ENCODE peak calls at places on chromosomes 16 and 17, in nine cellular contexts. One of them, this sample, is unnamed.

GRCh38 chr16:65032397-65032796 is 89.5 kb downstream of the CDH11 start:
- DNase-seq in fibroblast of lung: peak; percentile 60
- DNase-seq in BE2C: no peak
- DNase-seq in prostate gland: no peak
- DNase-seq in sigmoid colon: no peak
- DNase-seq in body of pancreas: no peak
- DNase-seq in endodermal cell: no peak
- DNase-seq in breast epithelium: no peak
- DNase-seq in heart left ventricle: no peak
- DNase-seq in this sample: no peak

GRCh38 chr17:57255182-57255775 is 1.0 kb upstream of the MSI2 start:
- DNase-seq in sigmoid colon: no peak
- DNase-seq in prostate gland: no peak
- DNase-seq in endodermal cell: no peak
- DNase-seq in breast epithelium: no peak
- DNase-seq in heart left ventricle: no peak
- DNase-seq in fibroblast of lung: no peak
- DNase-seq in body of pancreas: no peak
- DNase-seq in BE2C: no peak
- DNase-seq in this sample: no peak

GRCh38 chr17:27403480-27404005 is 52.7 kb upstream of the KSR1 start:
- DNase-seq in breast epithelium: no peak
- DNase-seq in sigmoid colon: no peak
- DNase-seq in heart left ventricle: no peak
- DNase-seq in fibroblast of lung: no peak
- DNase-seq in body of pancreas: no peak
- DNase-seq in prostate gland: no peak
- DNase-seq in endodermal cell: no peak
- DNase-seq in BE2C: no peak
- DNase-seq in this sample: peak; percentile 17

GRCh38 chr17:2357931-2358434 is 20.7 kb downstream of the SGSM2 start:
- DNase-seq in heart left ventricle: no peak
- DNase-seq in prostate gland: no peak
- DNase-seq in endodermal cell: no peak
- DNase-seq in sigmoid colon: no peak
- DNase-seq in fibroblast of lung: no peak
- DNase-seq in body of pancreas: no peak
- DNase-seq in BE2C: no peak
- DNase-seq in breast epithelium: no peak
- DNase-seq in this sample: no peak

GRCh38 chr17:7440823-7441174 is 1.5 kb downstream of the FGF11 start:
- DNase-seq in BE2C: peak; percentile 56
- DNase-seq in endodermal cell: peak; percentile 89
- DNase-seq in body of pancreas: no peak
- DNase-seq in sigmoid colon: no peak
- DNase-seq in heart left ventricle: peak; percentile 69
- DNase-seq in breast epithelium: no peak
- DNase-seq in fibroblast of lung: peak; percentile 57
- DNase-seq in prostate gland: no peak
- DNase-seq in this sample: peak; percentile 26

GRCh38 chr16:477287-477686 is 50.2 kb upstream of the CAPN15 start:
- DNase-seq in body of pancreas: no peak
- DNase-seq in fibroblast of lung: no peak
- DNase-seq in endodermal cell: no peak
- DNase-seq in prostate gland: no peak
- DNase-seq in sigmoid colon: no peak
- DNase-seq in heart left ventricle: no peak
- DNase-seq in BE2C: no peak
- DNase-seq in breast epithelium: no peak
- DNase-seq in this sample: no peak

GRCh38 chr17:66507982-66508760 is 205.8 kb downstream of the PRKCA start:
- DNase-seq in breast epithelium: no peak
- DNase-seq in prostate gland: no peak
- DNase-seq in endodermal cell: no peak
- DNase-seq in BE2C: no peak
- DNase-seq in fibroblast of lung: peak; percentile 40
- DNase-seq in body of pancreas: no peak
- DNase-seq in sigmoid colon: no peak
- DNase-seq in heart left ventricle: no peak
- DNase-seq in this sample: no peak

GRCh38 chr16:10280262-10281170 is 98.3 kb upstream of the GRIN2A start:
- DNase-seq in BE2C: no peak
- DNase-seq in heart left ventricle: no peak
- DNase-seq in breast epithelium: no peak
- DNase-seq in prostate gland: no peak
- DNase-seq in fibroblast of lung: no peak
- DNase-seq in endodermal cell: no peak
- DNase-seq in body of pancreas: no peak
- DNase-seq in sigmoid colon: no peak
- DNase-seq in this sample: no peak

GRCh38 chr17:68794636-68795503 is 160.3 kb downstream of the ABCA8 start:
- DNase-seq in endodermal cell: no peak
- DNase-seq in sigmoid colon: no peak
- DNase-seq in body of pancreas: no peak
- DNase-seq in fibroblast of lung: peak; percentile 24
- DNase-seq in prostate gland: no peak
- DNase-seq in BE2C: no peak
- DNase-seq in breast epithelium: no peak
- DNase-seq in heart left ventricle: peak; percentile 74
- DNase-seq in this sample: no peak

GRCh38 chr17:1011760-1012735 is 15.1 kb downstream of the TIMM22 start:
- DNase-seq in body of pancreas: no peak
- DNase-seq in breast epithelium: no peak
- DNase-seq in heart left ventricle: no peak
- DNase-seq in BE2C: no peak
- DNase-seq in fibroblast of lung: no peak
- DNase-seq in sigmoid colon: no peak
- DNase-seq in prostate gland: no peak
- DNase-seq in endodermal cell: no peak
- DNase-seq in this sample: no peak

GRCh38 chr16:2869502-2870064 is 11.6 kb upstream of the PRSS22 start:
- DNase-seq in breast epithelium: no peak
- DNase-seq in fibroblast of lung: no peak
- DNase-seq in BE2C: no peak
- DNase-seq in heart left ventricle: no peak
- DNase-seq in prostate gland: no peak
- DNase-seq in endodermal cell: no peak
- DNase-seq in body of pancreas: no peak
- DNase-seq in sigmoid colon: no peak
- DNase-seq in this sample: no peak

GRCh38 chr17:1180958-1181768 is 1.4 kb upstream of the ABR start:
- DNase-seq in sigmoid colon: no peak
- DNase-seq in breast epithelium: no peak
- DNase-seq in heart left ventricle: no peak
- DNase-seq in prostate gland: no peak
- DNase-seq in fibroblast of lung: no peak
- DNase-seq in body of pancreas: no peak
- DNase-seq in BE2C: no peak
- DNase-seq in endodermal cell: peak; percentile 91
- DNase-seq in this sample: no peak

GRCh38 chr16:15510992-15511391 is 76.6 kb downstream of the BMERB1 start:
- DNase-seq in endodermal cell: no peak
- DNase-seq in sigmoid colon: no peak
- DNase-seq in body of pancreas: no peak
- DNase-seq in BE2C: no peak
- DNase-seq in heart left ventricle: no peak
- DNase-seq in breast epithelium: no peak
- DNase-seq in prostate gland: no peak
- DNase-seq in fibroblast of lung: no peak
- DNase-seq in this sample: no peak

GRCh38 chr16:85258616-85259015 is 146.3 kb upstream of the CIBAR2 start:
- DNase-seq in prostate gland: no peak
- DNase-seq in BE2C: no peak
- DNase-seq in heart left ventricle: no peak
- DNase-seq in body of pancreas: no peak
- DNase-seq in endodermal cell: no peak
- DNase-seq in fibroblast of lung: no peak
- DNase-seq in breast epithelium: no peak
- DNase-seq in sigmoid colon: no peak
- DNase-seq in this sample: no peak

GRCh38 chr17:1060991-1061390 is 64.1 kb downstream of the TIMM22 start:
- DNase-seq in fibroblast of lung: peak; percentile 98
- DNase-seq in breast epithelium: peak; percentile 73
- DNase-seq in endodermal cell: no peak
- DNase-seq in sigmoid colon: peak; percentile 79
- DNase-seq in BE2C: no peak
- DNase-seq in body of pancreas: no peak
- DNase-seq in heart left ventricle: peak; percentile 49
- DNase-seq in prostate gland: no peak
- DNase-seq in this sample: peak; percentile 93

GRCh38 chr16:50372611-50373344 is 4.0 kb upstream of the BRD7 start:
- DNase-seq in fibroblast of lung: no peak
- DNase-seq in breast epithelium: peak; percentile 68
- DNase-seq in heart left ventricle: peak; percentile 86
- DNase-seq in body of pancreas: no peak
- DNase-seq in sigmoid colon: peak; percentile 92
- DNase-seq in endodermal cell: no peak
- DNase-seq in BE2C: peak; percentile 50
- DNase-seq in prostate gland: no peak
- DNase-seq in this sample: no peak

GRCh38 chr16:71412270-71413160 is 29.3 kb downstream of the TLE7 start:
- DNase-seq in heart left ventricle: peak; percentile 58
- DNase-seq in breast epithelium: peak; percentile 41
- DNase-seq in endodermal cell: peak; percentile 96
- DNase-seq in fibroblast of lung: peak; percentile 40
- DNase-seq in BE2C: peak; percentile 74
- DNase-seq in body of pancreas: peak; percentile 80
- DNase-seq in prostate gland: peak; percentile 72
- DNase-seq in sigmoid colon: no peak
- DNase-seq in this sample: peak; percentile 90

GRCh38 chr16:27646811-27647210 is 96.9 kb downstream of the KATNIP start:
- DNase-seq in breast epithelium: no peak
- DNase-seq in fibroblast of lung: peak; percentile 8
- DNase-seq in prostate gland: no peak
- DNase-seq in heart left ventricle: no peak
- DNase-seq in sigmoid colon: no peak
- DNase-seq in endodermal cell: no peak
- DNase-seq in BE2C: no peak
- DNase-seq in body of pancreas: no peak
- DNase-seq in this sample: no peak

GRCh38 chr16:73010150-73010676 is 37.7 kb downstream of the ZFHX3 start:
- DNase-seq in breast epithelium: no peak
- DNase-seq in BE2C: peak; percentile 84
- DNase-seq in fibroblast of lung: no peak
- DNase-seq in heart left ventricle: no peak
- DNase-seq in body of pancreas: peak; percentile 12
- DNase-seq in sigmoid colon: peak; percentile 62
- DNase-seq in endodermal cell: peak; percentile 37
- DNase-seq in prostate gland: no peak
- DNase-seq in this sample: no peak

GRCh38 chr17:82461827-82462524 is 3.4 kb downstream of the NARF start:
- DNase-seq in body of pancreas: no peak
- DNase-seq in BE2C: no peak
- DNase-seq in heart left ventricle: no peak
- DNase-seq in breast epithelium: no peak
- DNase-seq in sigmoid colon: no peak
- DNase-seq in fibroblast of lung: no peak
- DNase-seq in endodermal cell: peak; percentile 47
- DNase-seq in prostate gland: no peak
- DNase-seq in this sample: peak; percentile 52

GRCh38 chr17:80510772-80511171 is 33.9 kb upstream of the RPTOR start:
- DNase-seq in body of pancreas: no peak
- DNase-seq in breast epithelium: no peak
- DNase-seq in sigmoid colon: no peak
- DNase-seq in prostate gland: no peak
- DNase-seq in fibroblast of lung: no peak
- DNase-seq in heart left ventricle: no peak
- DNase-seq in BE2C: no peak
- DNase-seq in endodermal cell: no peak
- DNase-seq in this sample: no peak
- TF ChIP-seq CTCF in body of pancreas: no peak
- TF ChIP-seq CTCF in breast epithelium: no peak
- TF ChIP-seq CTCF in sigmoid colon: no peak
- TF ChIP-seq CTCF in prostate gland: no peak
- TF ChIP-seq CTCF in fibroblast of lung: no peak
- TF ChIP-seq CTCF in heart left ventricle: no peak
- TF ChIP-seq CTCF in BE2C: no peak
- TF ChIP-seq CTCF in endodermal cell: no peak
- TF ChIP-seq CTCF in this sample: no peak

DNA sequence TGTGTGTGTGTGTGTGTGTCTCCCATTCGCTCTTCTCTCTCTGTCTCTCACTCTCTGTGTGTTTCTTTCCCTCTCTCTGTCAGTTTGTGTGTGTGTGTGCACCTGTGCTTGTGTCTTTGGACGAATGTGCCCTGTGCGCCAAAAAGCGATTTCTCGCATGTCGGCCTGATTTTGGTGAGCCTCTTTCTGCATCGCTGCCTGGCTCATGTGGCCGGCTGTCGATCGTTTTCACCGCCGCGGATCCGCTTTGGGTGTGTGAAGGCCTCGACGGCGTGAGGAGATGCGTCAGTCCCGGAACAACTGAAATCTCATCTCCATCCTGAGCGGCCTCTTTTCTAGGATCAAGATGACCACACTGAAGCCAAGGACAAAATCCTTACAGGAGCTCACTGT is 609.0 kb downstream of the KCNJ18 start:
- DNase-seq in breast epithelium: no peak
- DNase-seq in sigmoid colon: no peak
- DNase-seq in fibroblast of lung: no peak
- DNase-seq in prostate gland: no peak
- DNase-seq in body of pancreas: no peak
- DNase-seq in BE2C: no peak
- DNase-seq in heart left ventricle: no peak
- DNase-seq in endodermal cell: no peak
- DNase-seq in this sample: no peak
- H3K9me3 ChIP-seq in breast epithelium: peaks cover 47% of the 10 kb centered on the region
- H3K9me3 ChIP-seq in sigmoid colon: no peaks in the 10 kb centered on the region
- H3K9me3 ChIP-seq in fibroblast of lung: no peaks in the 10 kb centered on the region
- H3K9me3 ChIP-seq in prostate gland: no peaks in the 10 kb centered on the region
- H3K9me3 ChIP-seq in body of pancreas: no peaks in the 10 kb centered on the region
- H3K9me3 ChIP-seq in BE2C: no peaks in the 10 kb centered on the region
- H3K9me3 ChIP-seq in heart left ventricle: no peaks in the 10 kb centered on the region
- H3K9me3 ChIP-seq in endodermal cell: peaks cover 30% of the 10 kb centered on the region
- H3K9me3 ChIP-seq in this sample: no peaks in the 10 kb centered on the region

DNA sequence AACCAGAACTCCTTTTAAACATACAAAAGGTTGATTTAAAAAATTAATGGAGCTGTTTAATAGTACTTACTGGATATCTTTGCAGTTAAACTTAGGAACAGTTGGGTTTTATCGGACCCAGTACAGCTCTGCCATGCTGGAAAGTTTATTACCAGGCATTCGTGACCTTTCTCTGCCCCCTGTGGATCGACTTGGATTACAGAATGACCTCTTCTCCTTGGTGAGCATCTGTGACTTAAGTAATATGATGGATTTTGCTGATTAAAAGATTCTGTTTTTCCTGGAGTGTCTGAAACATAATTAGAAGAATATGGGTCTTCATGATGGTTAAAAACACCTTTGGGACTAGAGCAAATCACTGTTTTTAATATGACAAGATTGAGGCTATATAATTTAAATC is 45.9 kb upstream of the KPNB1 start:
- DNase-seq in sigmoid colon: no peak
- DNase-seq in fibroblast of lung: no peak
- DNase-seq in body of pancreas: no peak
- DNase-seq in prostate gland: no peak
- DNase-seq in heart left ventricle: no peak
- DNase-seq in breast epithelium: no peak
- DNase-seq in BE2C: peak; percentile 24
- DNase-seq in endodermal cell: no peak
- DNase-seq in this sample: no peak
- TF ChIP-seq CTCF in sigmoid colon: no peak
- TF ChIP-seq CTCF in fibroblast of lung: no peak
- TF ChIP-seq CTCF in body of pancreas: no peak
- TF ChIP-seq CTCF in prostate gland: no peak
- TF ChIP-seq CTCF in heart left ventricle: no peak
- TF ChIP-seq CTCF in breast epithelium: no peak
- TF ChIP-seq CTCF in BE2C: no peak
- TF ChIP-seq CTCF in endodermal cell: no peak
- TF ChIP-seq CTCF in this sample: no peak

GRCh38 chr17:63399316-63399715 is 46.8 kb downstream of the CYB561 start:
- DNase-seq in prostate gland: no peak
- DNase-seq in fibroblast of lung: peak; percentile 66
- DNase-seq in BE2C: no peak
- DNase-seq in body of pancreas: no peak
- DNase-seq in sigmoid colon: no peak
- DNase-seq in heart left ventricle: no peak
- DNase-seq in endodermal cell: no peak
- DNase-seq in breast epithelium: no peak
- DNase-seq in this sample: no peak
- H3K9me3 ChIP-seq in prostate gland: no peaks in the 10 kb centered on the region
- H3K9me3 ChIP-seq in fibroblast of lung: no peaks in the 10 kb centered on the region
- H3K9me3 ChIP-seq in BE2C: no peaks in the 10 kb centered on the region
- H3K9me3 ChIP-seq in body of pancreas: no peaks in the 10 kb centered on the region
- H3K9me3 ChIP-seq in sigmoid colon: no peaks in the 10 kb centered on the region
- H3K9me3 ChIP-seq in heart left ventricle: no peaks in the 10 kb centered on the region
- H3K9me3 ChIP-seq in endodermal cell: no peaks in the 10 kb centered on the region
- H3K9me3 ChIP-seq in breast epithelium: no peaks in the 10 kb centered on the region
- H3K9me3 ChIP-seq in this sample: no peaks in the 10 kb centered on the region

This sample was measured in cardiac muscle cell.